ENCODE peak calls at places on chromosomes 1 and 21, in five cellular contexts. One of them, this sample, is unnamed.

GRCh38 chr21:42234026-42234425 is 15.1 kb downstream of the ABCG1 start:
- DNase-seq in A549: no peak
- DNase-seq in K562: no peak
- DNase-seq in HepG2: no peak
- DNase-seq in GM12878: no peak
- DNase-seq in this sample: no peak

GRCh38 chr1:91383461-91383860 is 21.2 kb downstream of the HFM1 start:
- DNase-seq in K562: no peak
- DNase-seq in A549: no peak
- DNase-seq in GM12878: no peak
- DNase-seq in HepG2: no peak
- DNase-seq in this sample: no peak

GRCh38 chr1:41167688-41168087 is 74.4 kb downstream of the SCMH1 start:
- DNase-seq in GM12878: no peak
- DNase-seq in HepG2: no peak
- DNase-seq in K562: no peak
- DNase-seq in A549: no peak
- DNase-seq in this sample: no peak

GRCh38 chr21:38839683-38840286 is 34.1 kb downstream of the ETS2 start:
- DNase-seq in A549: peak
- DNase-seq in K562: peak
- DNase-seq in HepG2: no peak
- DNase-seq in GM12878: no peak
- DNase-seq in this sample: no peak

GRCh38 chr1:113198806-113199205 is 125.8 kb downstream of the LRIG2 start:
- DNase-seq in HepG2: no peak
- DNase-seq in K562: no peak
- DNase-seq in A549: no peak
- DNase-seq in GM12878: no peak
- DNase-seq in this sample: no peak

GRCh38 chr1:16296643-16297042 is 55.6 kb downstream of the FBXO42 start:
- DNase-seq in A549: no peak
- DNase-seq in GM12878: no peak
- DNase-seq in K562: no peak
- DNase-seq in HepG2: no peak
- DNase-seq in this sample: no peak

GRCh38 chr1:229186373-229187056 is 84.4 kb upstream of the RAB4A start:
- DNase-seq in GM12878: peak
- DNase-seq in HepG2: no peak
- DNase-seq in A549: no peak
- DNase-seq in K562: no peak
- DNase-seq in this sample: no peak

GRCh38 chr1:207328908-207329307 is 7.4 kb downstream of the CD55 start:
- DNase-seq in HepG2: no peak
- DNase-seq in GM12878: no peak
- DNase-seq in A549: no peak
- DNase-seq in K562: no peak
- DNase-seq in this sample: no peak

GRCh38 chr1:219171192-219171935 is 2.3 kb upstream of the LYPLAL1 start:
- DNase-seq in GM12878: no peak
- DNase-seq in A549: no peak
- DNase-seq in HepG2: peak
- DNase-seq in K562: no peak
- DNase-seq in this sample: no peak

GRCh38 chr1:108897865-108898720 is 21.3 kb downstream of the GPSM2 start:
- DNase-seq in HepG2: peak
- DNase-seq in A549: peak
- DNase-seq in GM12878: no peak
- DNase-seq in K562: peak
- DNase-seq in this sample: no peak

GRCh38 chr21:18902641-18903040 is 499.1 kb upstream of the TMPRSS15 start:
- DNase-seq in GM12878: no peak
- DNase-seq in A549: no peak
- DNase-seq in K562: no peak
- DNase-seq in HepG2: no peak
- DNase-seq in this sample: no peak

DNA sequence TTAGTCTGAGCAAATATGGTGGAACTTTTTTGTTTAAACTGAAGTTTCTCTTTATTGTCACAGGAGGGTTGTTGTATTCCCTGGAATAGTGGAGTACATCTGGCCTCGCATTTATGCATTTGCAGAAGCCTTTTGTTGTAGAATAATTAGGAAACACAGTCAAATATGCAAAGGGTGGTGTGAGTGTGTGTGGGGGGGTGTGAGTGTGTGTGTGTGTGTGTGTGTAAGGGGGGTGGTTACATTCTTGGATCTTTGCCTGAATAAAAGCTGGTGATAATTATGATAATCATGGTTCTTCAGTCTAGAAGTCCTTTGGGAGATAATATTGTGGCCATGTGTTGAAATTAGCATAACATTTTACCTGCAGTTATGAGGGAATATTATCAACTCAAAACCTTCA is 120.6 kb downstream of the ATG4C start:
- DNase-seq in K562: no peak
- DNase-seq in GM12878: no peak
- DNase-seq in HepG2: no peak
- DNase-seq in A549: no peak
- DNase-seq in this sample: no peak
- TF ChIP-seq ESRRA in K562: no peak
- TF ChIP-seq ESRRA in GM12878: no peak
- TF ChIP-seq ESRRA in HepG2: no peak
- TF ChIP-seq ESRRA in A549: no peak
- TF ChIP-seq ESRRA in this sample: no peak

GRCh38 chr1:45979074-45979777 is 153.2 kb downstream of the PIK3R3 start:
- DNase-seq in HepG2: peak
- DNase-seq in A549: peak
- DNase-seq in K562: no peak
- DNase-seq in GM12878: no peak
- DNase-seq in this sample: no peak
- TF ChIP-seq ESRRA in HepG2: no peak
- TF ChIP-seq ESRRA in A549: no peak
- TF ChIP-seq ESRRA in K562: no peak
- TF ChIP-seq ESRRA in GM12878: no peak
- TF ChIP-seq ESRRA in this sample: no peak

DNA sequence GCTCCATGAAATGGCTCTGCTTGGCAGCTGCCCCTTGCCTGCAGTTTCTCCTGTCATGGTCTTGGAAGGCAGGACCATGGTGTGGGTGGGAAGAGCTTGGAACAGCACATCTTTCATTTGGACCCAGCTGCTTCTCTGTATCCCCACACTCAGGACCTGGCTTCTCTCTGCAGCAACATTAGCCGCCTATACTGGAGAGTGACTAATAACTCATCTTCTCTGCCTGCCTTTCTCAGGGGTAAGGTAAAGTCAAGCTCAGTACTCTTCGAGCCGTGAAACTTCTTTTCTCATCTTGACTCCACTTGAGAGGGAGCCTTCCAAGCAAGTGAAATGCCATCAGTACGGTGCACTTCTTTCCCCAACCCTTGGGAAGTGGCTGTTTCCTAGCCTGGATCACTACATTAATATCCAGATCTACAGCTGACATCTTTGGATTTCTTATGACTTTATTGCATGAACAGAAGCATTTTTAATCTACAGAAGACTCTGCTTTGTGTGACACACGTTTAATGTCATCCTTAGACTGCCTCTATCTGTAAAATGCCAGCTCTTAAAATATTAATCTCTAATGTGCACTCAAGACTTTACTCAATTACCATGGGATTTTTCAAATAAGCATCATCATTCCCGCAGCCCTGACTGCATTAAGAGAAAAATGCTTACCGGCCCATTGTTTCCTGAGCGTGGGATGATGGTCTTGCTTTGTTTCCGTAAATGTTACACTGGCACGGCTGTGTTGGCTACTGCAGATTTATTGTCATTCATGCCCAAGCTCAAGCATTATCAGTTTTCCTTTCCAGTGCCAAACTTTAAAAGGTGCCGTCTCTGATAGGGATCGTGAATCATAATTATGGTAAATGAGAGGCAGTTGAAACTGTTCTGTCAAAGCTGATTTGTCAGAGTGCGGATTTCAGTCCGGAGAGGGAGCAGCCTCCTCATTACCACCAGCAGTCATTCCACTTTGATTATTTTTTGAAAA is 242.9 kb downstream of the HHAT start:
- DNase-seq in K562: no peak
- DNase-seq in GM12878: no peak
- DNase-seq in A549: no peak
- DNase-seq in HepG2: no peak
- DNase-seq in this sample: no peak
- TF ChIP-seq ESRRA in K562: no peak
- TF ChIP-seq ESRRA in GM12878: no peak
- TF ChIP-seq ESRRA in A549: no peak
- TF ChIP-seq ESRRA in HepG2: no peak
- TF ChIP-seq ESRRA in this sample: no peak

GRCh38 chr1:59692591-59692990 is 122.2 kb upstream of the HOOK1 start:
- DNase-seq in GM12878: no peak
- DNase-seq in A549: no peak
- DNase-seq in K562: no peak
- DNase-seq in HepG2: no peak
- DNase-seq in this sample: no peak
- TF ChIP-seq ESRRA in GM12878: no peak
- TF ChIP-seq ESRRA in A549: no peak
- TF ChIP-seq ESRRA in K562: no peak
- TF ChIP-seq ESRRA in HepG2: no peak
- TF ChIP-seq ESRRA in this sample: no peak

GRCh38 chr1:11777653-11778322 is 15.8 kb downstream of the C1orf167 start:
- DNase-seq in HepG2: no peak
- DNase-seq in K562: no peak
- DNase-seq in GM12878: no peak
- DNase-seq in A549: no peak
- DNase-seq in this sample: no peak

GRCh38 chr1:11771481-11772043 is 9.6 kb downstream of the C1orf167 start:
- DNase-seq in HepG2: no peak
- DNase-seq in A549: no peak
- DNase-seq in GM12878: no peak
- DNase-seq in K562: no peak
- DNase-seq in this sample: no peak

GRCh38 chr1:11778336-11778735 is 16.3 kb downstream of the C1orf167 start:
- DNase-seq in GM12878: no peak
- DNase-seq in HepG2: no peak
- DNase-seq in A549: no peak
- DNase-seq in K562: no peak
- DNase-seq in this sample: no peak

GRCh38 chr1:11772458-11772857 is 10.5 kb downstream of the C1orf167 start:
- DNase-seq in GM12878: no peak
- DNase-seq in K562: no peak
- DNase-seq in HepG2: no peak
- DNase-seq in A549: no peak
- DNase-seq in this sample: no peak

DNA sequence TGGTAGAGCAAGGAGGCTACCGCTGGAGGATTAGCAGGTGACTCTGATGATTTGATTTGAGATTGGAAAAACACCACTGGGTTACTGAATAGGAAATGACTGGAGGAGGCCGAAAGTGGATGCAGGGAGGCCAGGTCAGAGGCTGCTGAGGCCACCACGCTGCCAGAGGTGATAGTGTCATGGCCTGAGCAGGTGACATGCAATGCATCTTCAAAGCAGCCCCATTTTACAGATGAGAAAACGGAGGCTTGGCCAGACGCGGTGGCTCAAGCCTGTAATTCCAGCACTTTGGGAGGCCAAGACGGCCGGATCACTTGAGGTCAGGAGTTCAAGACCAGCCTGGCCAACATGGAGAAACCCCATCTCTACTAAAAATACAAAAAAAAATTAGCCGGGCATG is 12.8 kb downstream of the C1orf167 start:
- DNase-seq in GM12878: no peak
- DNase-seq in K562: no peak
- DNase-seq in HepG2: no peak
- DNase-seq in A549: no peak
- DNase-seq in this sample: no peak
- TF ChIP-seq ESRRA in GM12878: no peak
- TF ChIP-seq ESRRA in K562: no peak
- TF ChIP-seq ESRRA in HepG2: no peak
- TF ChIP-seq ESRRA in A549: no peak
- TF ChIP-seq ESRRA in this sample: no peak

GRCh38 chr1:212545941-212546638 is 62.5 kb upstream of the ATF3 start:
- DNase-seq in HepG2: no peak
- DNase-seq in A549: no peak
- DNase-seq in K562: no peak
- DNase-seq in GM12878: no peak
- DNase-seq in this sample: no peak

GRCh38 chr1:212555426-212555825 is 53.1 kb upstream of the ATF3 start:
- DNase-seq in HepG2: no peak
- DNase-seq in K562: no peak
- DNase-seq in GM12878: no peak
- DNase-seq in A549: no peak
- DNase-seq in this sample: no peak

GRCh38 chr1:212551929-212552328 is 56.6 kb upstream of the ATF3 start:
- DNase-seq in HepG2: no peak
- DNase-seq in GM12878: no peak
- DNase-seq in A549: no peak
- DNase-seq in K562: no peak
- DNase-seq in this sample: no peak

GRCh38 chr1:212554401-212554800 is 54.2 kb upstream of the ATF3 start:
- DNase-seq in HepG2: no peak
- DNase-seq in GM12878: no peak
- DNase-seq in A549: no peak
- DNase-seq in K562: no peak
- DNase-seq in this sample: no peak

DNA sequence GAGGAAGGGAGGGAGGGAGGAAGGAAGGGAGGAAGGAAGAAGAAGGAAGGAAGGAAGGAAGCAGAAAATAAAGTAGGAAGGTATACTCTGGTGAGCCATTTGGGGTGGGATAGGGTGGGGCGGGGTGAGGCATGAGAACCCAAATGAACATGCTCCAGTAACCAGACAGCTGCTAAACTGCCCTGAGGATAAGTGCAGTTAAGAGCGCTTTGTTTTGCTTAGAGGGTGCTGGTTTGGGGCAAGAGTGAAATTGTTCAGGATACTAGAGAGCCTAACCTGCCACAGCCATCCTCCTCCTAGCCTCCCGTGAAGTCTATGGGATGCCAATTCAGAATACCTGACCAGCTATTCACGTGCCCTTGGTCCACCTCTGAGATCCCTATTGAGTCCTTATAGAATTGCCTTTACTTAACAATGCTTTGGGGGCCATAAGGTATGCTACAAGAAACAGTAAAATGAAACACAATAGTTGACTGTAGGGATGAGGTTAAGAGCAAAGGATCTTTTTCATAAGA is 59.0 kb upstream of the ATF3 start:
- DNase-seq in HepG2: no peak
- DNase-seq in GM12878: no peak
- DNase-seq in A549: no peak
- DNase-seq in K562: no peak
- DNase-seq in this sample: no peak
- TF ChIP-seq ESRRA in HepG2: no peak
- TF ChIP-seq ESRRA in GM12878: no peak
- TF ChIP-seq ESRRA in A549: no peak
- TF ChIP-seq ESRRA in K562: no peak
- TF ChIP-seq ESRRA in this sample: no peak

GRCh38 chr1:204074274-204075115 is 1.6 kb downstream of the SOX13 start:
- DNase-seq in A549: peak
- DNase-seq in HepG2: peak
- DNase-seq in K562: no peak
- DNase-seq in GM12878: no peak
- DNase-seq in this sample: no peak
- TF ChIP-seq ESRRA in A549: no peak
- TF ChIP-seq ESRRA in HepG2: no peak
- TF ChIP-seq ESRRA in K562: no peak
- TF ChIP-seq ESRRA in GM12878: no peak
- TF ChIP-seq ESRRA in this sample: no peak

This sample was measured in WTC11.